ENCODE peak calls at places on chromosome 5, in seven cellular contexts. Q, C, U, X, G, D and R are unnamed samples.

GRCh38 chr5:73391441-73391871 is 57.1 kb downstream of the FOXD1 start:
- DNase-seq in Q (no peak), C (no peak), U (no peak), X (no peak), G (no peak), D (no peak), R (no peak)

GRCh38 chr5:6383376-6383775 is 5.0 kb upstream of the MED10 start:
- DNase-seq in Q (no peak), C (no peak), U (no peak), X (no peak), G (no peak), D (no peak), R (no peak)

GRCh38 chr5:155316310-155316709 is 302.8 kb downstream of the KIF4B start:
- DNase-seq in Q (no peak), C (no peak), U (no peak), X (no peak), G (no peak), D (no peak), R (no peak)

GRCh38 chr5:78706825-78707224 is 58.3 kb upstream of the LHFPL2 start:
- DNase-seq in Q (peak; percentile 61), C (no peak), U (no peak), X (no peak), G (no peak), D (no peak), R (no peak)

GRCh38 chr5:50807661-50808060 is 141.2 kb downstream of the PARP8 start:
- DNase-seq in Q (peak; percentile 8), C (peak; percentile 22), U (no peak), X (no peak), G (no peak), D (no peak), R (no peak)

GRCh38 chr5:95620030-95620869 is at the start of gene GPR150:
- DNase-seq in Q (peak; percentile 46), C (peak; percentile 14), U (no peak), X (peak; percentile 61), G (peak; percentile 76), D (peak; percentile 66), R (peak; percentile 79)

GRCh38 chr5:75108515-75108914 is 56.2 kb upstream of the GCNT4 start:
- DNase-seq in Q (no peak), C (no peak), U (no peak), X (no peak), G (no peak), D (no peak), R (no peak)

GRCh38 chr5:66769839-66770617 is 173.8 kb downstream of the MAST4 start:
- DNase-seq in Q (peak; percentile 31), C (no peak), U (peak; percentile 23), X (no peak), G (no peak), D (peak; percentile 78), R (no peak)

GRCh38 chr5:31939151-31939550 is 235.0 kb downstream of the GOLPH3 start:
- DNase-seq in Q (peak; percentile 41), C (no peak), U (no peak), X (no peak), G (no peak), D (no peak), R (no peak)

GRCh38 chr5:107513337-107514125 is 157.2 kb downstream of the EFNA5 start:
- DNase-seq in Q (peak; percentile 21), C (no peak), U (no peak), X (no peak), G (no peak), D (no peak), R (no peak)

GRCh38 chr5:152260940-152261339 is 144.1 kb downstream of the NMUR2 start:
- DNase-seq in Q (no peak), C (no peak), U (no peak), X (no peak), G (no peak), D (no peak), R (no peak)

GRCh38 chr5:143696920-143697319 is 115.0 kb upstream of the HMHB1 start:
- DNase-seq in Q (no peak), C (no peak), U (no peak), X (no peak), G (no peak), D (no peak), R (no peak)

GRCh38 chr5:143401846-143402463 is 1.5 kb downstream of the NR3C1 start:
- DNase-seq in Q (no peak), C (no peak), U (no peak), X (no peak), G (no peak), D (no peak), R (peak; percentile 22)

GRCh38 chr5:61328791-61329617 is 3.1 kb upstream of the ZSWIM6 start:
- DNase-seq in Q (no peak), C (no peak), U (no peak), X (no peak), G (no peak), D (peak; percentile 8), R (no peak)

GRCh38 chr5:172853355-172853975 is 19.4 kb downstream of the ERGIC1 start:
- DNase-seq in Q (peak; percentile 67), C (no peak), U (no peak), X (no peak), G (no peak), D (no peak), R (no peak)

GRCh38 chr5:176180339-176180738 is 57.9 kb upstream of the SIMC1 start:
- DNase-seq in Q (no peak), C (no peak), U (peak; percentile 53), X (no peak), G (no peak), D (no peak), R (no peak)

GRCh38 chr5:90144625-90145327 is 264.8 kb downstream of the CETN3 start:
- DNase-seq in Q (peak; percentile 72), C (peak; percentile 32), U (no peak), X (no peak), G (no peak), D (no peak), R (no peak)

GRCh38 chr5:179147991-179148702 is 88.0 kb downstream of the ZNF354C start:
- DNase-seq in Q (no peak), C (no peak), U (no peak), X (no peak), G (no peak), D (no peak), R (no peak)

GRCh38 chr5:142713151-142713706 is 27.3 kb upstream of the FGF1 start:
- DNase-seq in Q (peak; percentile 85), C (peak; percentile 81), U (peak; percentile 85), X (peak; percentile 89), G (peak; percentile 82), D (peak; percentile 96), R (peak; percentile 75)

GRCh38 chr5:17216176-17216973 is 1.1 kb upstream of the BASP1 start:
- DNase-seq in Q (peak; percentile 88), C (peak; percentile 79), U (peak; percentile 80), X (peak; percentile 78), G (peak; percentile 73), D (peak; percentile 94), R (peak; percentile 75)

GRCh38 chr5:74765201-74765600 is 1.7 kb downstream of the GFM2 start:
- DNase-seq in Q (peak; percentile 29), C (no peak), U (no peak), X (no peak), G (no peak), D (peak; percentile 32), R (no peak)

GRCh38 chr5:170327802-170328201 is 30.2 kb upstream of the LCP2 start:
- DNase-seq in Q (no peak), C (no peak), U (no peak), X (no peak), G (no peak), D (no peak), R (no peak)

GRCh38 chr5:125492977-125493376 is 746.5 kb upstream of the ZNF608 start:
- DNase-seq in Q (no peak), C (no peak), U (no peak), X (no peak), G (no peak), D (no peak), R (no peak)

GRCh38 chr5:125487231-125487630 is 740.8 kb upstream of the ZNF608 start:
- DNase-seq in Q (peak; percentile 63), C (no peak), U (no peak), X (no peak), G (no peak), D (no peak), R (no peak)

GRCh38 chr5:125496393-125496792 is 750.0 kb upstream of the ZNF608 start:
- DNase-seq in Q (no peak), C (no peak), U (no peak), X (no peak), G (no peak), D (no peak), R (no peak)

GRCh38 chr5:125489146-125489545 is 742.7 kb upstream of the ZNF608 start:
- DNase-seq in Q (no peak), C (no peak), U (no peak), X (no peak), G (no peak), D (no peak), R (no peak)

GRCh38 chr5:125491986-125492385 is 745.5 kb upstream of the ZNF608 start:
- DNase-seq in Q (peak; percentile 23), C (no peak), U (no peak), X (no peak), G (no peak), D (peak; percentile 56), R (no peak)
- TF ChIP-seq CTCF in Q (no peak), C (no peak), U (no peak), X (no peak), G (no peak), D (no peak), R (no peak)

GRCh38 chr5:3377176-3377575 is 218.5 kb upstream of the IRX1 start:
- DNase-seq in Q (no peak), C (no peak), U (no peak), X (no peak), G (no peak), D (no peak), R (no peak)
- TF ChIP-seq CTCF in Q (no peak), C (no peak), U (no peak), X (no peak), G (no peak), D (no peak), R (no peak)

GRCh38 chr5:91219803-91220371 is 163.2 kb downstream of the ARRDC3 start:
- DNase-seq in Q (peak; percentile 67), C (peak; percentile 55), U (no peak), X (peak; percentile 28), G (peak; percentile 32), D (peak; percentile 56), R (peak; percentile 21)
- TF ChIP-seq CTCF in Q (peak; percentile 56), C (peak; percentile 63), U (no peak), X (no peak), G (peak; percentile 25), D (peak; percentile 76), R (peak; percentile 45)

GRCh38 chr5:42888771-42889170 is 77.1 kb upstream of the SELENOP start:
- DNase-seq in Q (no peak), C (no peak), U (no peak), X (no peak), G (no peak), D (no peak), R (no peak)

GRCh38 chr5:42889311-42889933 is 77.7 kb upstream of the SELENOP start:
- DNase-seq in Q (peak; percentile 90), C (peak; percentile 62), U (peak; percentile 85), X (peak; percentile 80), G (peak; percentile 66), D (peak; percentile 83), R (peak; percentile 72)

GRCh38 chr5:42896523-42896922 is 84.8 kb upstream of the SELENOP start:
- DNase-seq in Q (no peak), C (no peak), U (no peak), X (no peak), G (no peak), D (no peak), R (no peak)

GRCh38 chr5:42898760-42899159 is 87.1 kb upstream of the SELENOP start:
- DNase-seq in Q (no peak), C (no peak), U (no peak), X (no peak), G (no peak), D (no peak), R (no peak)

GRCh38 chr5:42894057-42894456 is 82.4 kb upstream of the SELENOP start:
- DNase-seq in Q (peak; percentile 9), C (no peak), U (no peak), X (peak; percentile 16), G (no peak), D (peak; percentile 93), R (no peak)
- TF ChIP-seq CTCF in Q (peak; percentile 51), C (peak; percentile 47), U (no peak), X (no peak), G (no peak), D (peak; percentile 61), R (no peak)